ENCODE peak calls at places on chromosomes 12 and 14, in four cellular contexts. One of them, this sample, is unnamed.

GRCh38 chr14:64931123-64931522 is 11.4 kb downstream of the GPX2 start:
- DNase-seq in coronary artery: no peak
- DNase-seq in HEK293T: no peak
- DNase-seq in activated CD4-positive, alpha-beta T cell treated with anti-CD3 and anti-CD28 coated beads, Interleukin-2, amount 10 ng/mL, durations not matched to agents 7 days and 5 days: no peak
- DNase-seq in this sample: no peak

GRCh38 chr14:77923131-77923933 is 123.4 kb downstream of the ADCK1 start:
- DNase-seq in HEK293T: no peak
- DNase-seq in activated CD4-positive, alpha-beta T cell treated with anti-CD3 and anti-CD28 coated beads, Interleukin-2, amount 10 ng/mL, durations not matched to agents 7 days and 5 days: no peak
- DNase-seq in coronary artery: no peak
- DNase-seq in this sample: no peak

GRCh38 chr12:85281947-85282312 is 1.9 kb downstream of the ALX1 start:
- DNase-seq in activated CD4-positive, alpha-beta T cell treated with anti-CD3 and anti-CD28 coated beads, Interleukin-2, amount 10 ng/mL, durations not matched to agents 7 days and 5 days: no peak
- DNase-seq in HEK293T: no peak
- DNase-seq in coronary artery: no peak
- DNase-seq in this sample: no peak

GRCh38 chr12:96255077-96255476 is 60.9 kb downstream of the ELK3 start:
- DNase-seq in coronary artery: peak; percentile 86
- DNase-seq in activated CD4-positive, alpha-beta T cell treated with anti-CD3 and anti-CD28 coated beads, Interleukin-2, amount 10 ng/mL, durations not matched to agents 7 days and 5 days: no peak
- DNase-seq in HEK293T: no peak
- DNase-seq in this sample: peak; percentile 57

GRCh38 chr14:40899435-40899834 is 707.2 kb upstream of the LRFN5 start:
- DNase-seq in HEK293T: no peak
- DNase-seq in coronary artery: no peak
- DNase-seq in activated CD4-positive, alpha-beta T cell treated with anti-CD3 and anti-CD28 coated beads, Interleukin-2, amount 10 ng/mL, durations not matched to agents 7 days and 5 days: no peak
- DNase-seq in this sample: no peak

GRCh38 chr12:2997989-2998670 is 38.9 kb downstream of the TEAD4 start:
- DNase-seq in coronary artery: no peak
- DNase-seq in activated CD4-positive, alpha-beta T cell treated with anti-CD3 and anti-CD28 coated beads, Interleukin-2, amount 10 ng/mL, durations not matched to agents 7 days and 5 days: no peak
- DNase-seq in HEK293T: no peak
- DNase-seq in this sample: no peak

GRCh38 chr14:102316048-102316745 is 3.3 kb upstream of the ZNF839 start:
- DNase-seq in HEK293T: no peak
- DNase-seq in activated CD4-positive, alpha-beta T cell treated with anti-CD3 and anti-CD28 coated beads, Interleukin-2, amount 10 ng/mL, durations not matched to agents 7 days and 5 days: peak; percentile 37
- DNase-seq in coronary artery: no peak
- DNase-seq in this sample: peak; percentile 20

GRCh38 chr12:38157274-38157932 is 159.2 kb upstream of the ALG10B start:
- DNase-seq in activated CD4-positive, alpha-beta T cell treated with anti-CD3 and anti-CD28 coated beads, Interleukin-2, amount 10 ng/mL, durations not matched to agents 7 days and 5 days: no peak
- DNase-seq in coronary artery: no peak
- DNase-seq in HEK293T: no peak
- DNase-seq in this sample: no peak

GRCh38 chr12:71581206-71581605 is 82.4 kb downstream of the ZFC3H1 start:
- DNase-seq in HEK293T: no peak
- DNase-seq in activated CD4-positive, alpha-beta T cell treated with anti-CD3 and anti-CD28 coated beads, Interleukin-2, amount 10 ng/mL, durations not matched to agents 7 days and 5 days: no peak
- DNase-seq in coronary artery: no peak
- DNase-seq in this sample: no peak

GRCh38 chr14:78933948-78934524 is 763.9 kb downstream of the NRXN3 start:
- DNase-seq in activated CD4-positive, alpha-beta T cell treated with anti-CD3 and anti-CD28 coated beads, Interleukin-2, amount 10 ng/mL, durations not matched to agents 7 days and 5 days: no peak
- DNase-seq in HEK293T: peak; percentile 29
- DNase-seq in coronary artery: no peak
- DNase-seq in this sample: peak; percentile 19

GRCh38 chr12:121748218-121748570 is 35.6 kb downstream of the TMEM120B start:
- DNase-seq in HEK293T: no peak
- DNase-seq in activated CD4-positive, alpha-beta T cell treated with anti-CD3 and anti-CD28 coated beads, Interleukin-2, amount 10 ng/mL, durations not matched to agents 7 days and 5 days: no peak
- DNase-seq in coronary artery: no peak
- DNase-seq in this sample: no peak

GRCh38 chr12:46990211-46990610 is 89.2 kb upstream of the PCED1B start:
- DNase-seq in HEK293T: no peak
- DNase-seq in activated CD4-positive, alpha-beta T cell treated with anti-CD3 and anti-CD28 coated beads, Interleukin-2, amount 10 ng/mL, durations not matched to agents 7 days and 5 days: no peak
- DNase-seq in coronary artery: no peak
- DNase-seq in this sample: no peak

GRCh38 chr12:41521872-41522379 is 333.8 kb downstream of the PDZRN4 start:
- DNase-seq in HEK293T: no peak
- DNase-seq in activated CD4-positive, alpha-beta T cell treated with anti-CD3 and anti-CD28 coated beads, Interleukin-2, amount 10 ng/mL, durations not matched to agents 7 days and 5 days: no peak
- DNase-seq in coronary artery: no peak
- DNase-seq in this sample: no peak

GRCh38 chr12:2156333-2156732 is 103.5 kb downstream of the CACNA1C start:
- DNase-seq in coronary artery: no peak
- DNase-seq in activated CD4-positive, alpha-beta T cell treated with anti-CD3 and anti-CD28 coated beads, Interleukin-2, amount 10 ng/mL, durations not matched to agents 7 days and 5 days: no peak
- DNase-seq in HEK293T: no peak
- DNase-seq in this sample: no peak

GRCh38 chr12:116000252-116000651 is 277.2 kb downstream of the MED13L start:
- DNase-seq in activated CD4-positive, alpha-beta T cell treated with anti-CD3 and anti-CD28 coated beads, Interleukin-2, amount 10 ng/mL, durations not matched to agents 7 days and 5 days: no peak
- DNase-seq in coronary artery: no peak
- DNase-seq in HEK293T: no peak
- DNase-seq in this sample: no peak

GRCh38 chr12:54042970-54043744 is 10.3 kb downstream of the HOXC5 start:
- DNase-seq in coronary artery: no peak
- DNase-seq in HEK293T: no peak
- DNase-seq in activated CD4-positive, alpha-beta T cell treated with anti-CD3 and anti-CD28 coated beads, Interleukin-2, amount 10 ng/mL, durations not matched to agents 7 days and 5 days: no peak
- DNase-seq in this sample: no peak

GRCh38 chr14:23119362-23120327 is 590 bp upstream of the CEBPE start:
- DNase-seq in coronary artery: no peak
- DNase-seq in activated CD4-positive, alpha-beta T cell treated with anti-CD3 and anti-CD28 coated beads, Interleukin-2, amount 10 ng/mL, durations not matched to agents 7 days and 5 days: peak; percentile 65
- DNase-seq in HEK293T: no peak
- DNase-seq in this sample: no peak

GRCh38 chr14:24389266-24389855 is 9.4 kb upstream of the NYNRIN start:
- DNase-seq in HEK293T: no peak
- DNase-seq in activated CD4-positive, alpha-beta T cell treated with anti-CD3 and anti-CD28 coated beads, Interleukin-2, amount 10 ng/mL, durations not matched to agents 7 days and 5 days: no peak
- DNase-seq in coronary artery: no peak
- DNase-seq in this sample: no peak

GRCh38 chr14:92121207-92121669 is 268 bp downstream of the NDUFB1 start:
- DNase-seq in HEK293T: peak; percentile 42
- DNase-seq in activated CD4-positive, alpha-beta T cell treated with anti-CD3 and anti-CD28 coated beads, Interleukin-2, amount 10 ng/mL, durations not matched to agents 7 days and 5 days: no peak
- DNase-seq in coronary artery: peak; percentile 86
- DNase-seq in this sample: peak; percentile 51

GRCh38 chr14:60134702-60135101 is 30.5 kb downstream of the DHRS7 start:
- DNase-seq in coronary artery: no peak
- DNase-seq in HEK293T: no peak
- DNase-seq in activated CD4-positive, alpha-beta T cell treated with anti-CD3 and anti-CD28 coated beads, Interleukin-2, amount 10 ng/mL, durations not matched to agents 7 days and 5 days: no peak
- DNase-seq in this sample: no peak

This sample was measured in endothelial cell.